ENCODE peak calls at places on chromosomes 11 and 22, in eight cellular contexts. D, B, E, F, A, O, J and C are unnamed samples. For H3K36me3 and H3K27me3, the result is how much of the 10 kb centered on the place peaks cover.

GRCh38 chr22:36773935-36774334 is 2.0 kb downstream of the IFT27 start:
- DNase-seq in J (peak), O (no peak), E (no peak), B (no peak), F (peak), A (no peak), D (peak), C (no peak)

GRCh38 chr22:49119551-49119952 is 708.1 kb downstream of the BRD1 start:
- DNase-seq in F (no peak), O (no peak), B (no peak), D (no peak), A (no peak), J (no peak), E (no peak), C (no peak)

GRCh38 chr11:124869331-124869730 is 4.1 kb downstream of the ROBO3 start:
- DNase-seq in E (no peak), O (no peak), F (no peak), J (no peak), A (no peak), B (no peak), D (no peak), C (no peak)

GRCh38 chr22:44807915-44808690 is 55.7 kb downstream of the ARHGAP8 start:
- DNase-seq in A (no peak), F (no peak), J (no peak), E (no peak), D (no peak), B (peak), O (no peak), C (no peak)

GRCh38 chr11:73982595-73982989 is at the start of gene UCP2:
- DNase-seq in J (peak), O (no peak), D (no peak), E (peak), A (peak), B (peak), F (no peak), C (peak)

GRCh38 chr11:120279490-120279889 is 39.5 kb downstream of the POU2F3 start:
- DNase-seq in O (no peak), F (no peak), A (no peak), J (no peak), D (no peak), B (no peak), E (no peak), C (no peak)

GRCh38 chr11:36213050-36213840 is 76.0 kb downstream of the COMMD9 start:
- DNase-seq in D (no peak), J (no peak), E (peak), O (no peak), B (no peak), F (no peak), A (no peak), C (no peak)

GRCh38 chr22:39635719-39636118 is 65.2 kb downstream of the CACNA1I start:
- DNase-seq in A (no peak), B (no peak), J (peak), O (no peak), D (no peak), F (no peak), E (no peak), C (no peak)

GRCh38 chr11:44600739-44601416 is 35.4 kb downstream of the CD82 start:
- DNase-seq in A (no peak), B (no peak), F (no peak), J (no peak), O (no peak), E (no peak), D (no peak), C (no peak)

GRCh38 chr11:113579292-113579940 is 104.2 kb upstream of the DRD2 start:
- DNase-seq in B (no peak), F (no peak), D (no peak), A (no peak), J (no peak), E (peak), O (no peak), C (no peak)

GRCh38 chr11:43943931-43944751 is 1.7 kb downstream of the C11orf96 start:
- DNase-seq in O (no peak), D (peak), E (peak), F (peak), B (peak), A (no peak), J (peak), C (no peak)

GRCh38 chr22:42376721-42377177 is 55.5 kb downstream of the NFAM1 start:
- DNase-seq in F (no peak), D (no peak), E (no peak), A (peak), O (no peak), J (peak), B (peak), C (no peak)

GRCh38 chr22:24138649-24139420 is 42.5 kb upstream of the SUSD2 start:
- DNase-seq in A (no peak), E (no peak), F (no peak), O (no peak), J (no peak), D (no peak), B (no peak), C (no peak)

GRCh38 chr22:44153705-44154104 is 27.0 kb upstream of the PARVG start:
- DNase-seq in O (no peak), F (no peak), A (no peak), E (no peak), B (no peak), J (no peak), D (no peak), C (no peak)

GRCh38 chr11:119531091-119531490 is 108.1 kb upstream of the THY1 start:
- DNase-seq in O (no peak), D (no peak), F (no peak), A (no peak), B (no peak), E (no peak), J (no peak), C (no peak)

GRCh38 chr11:35153280-35153679 is 14.3 kb downstream of the CD44 start:
- DNase-seq in O (no peak), E (no peak), D (no peak), B (no peak), A (no peak), F (no peak), J (peak), C (no peak)
- H3K36me3 ChIP-seq in O (under half), E (under half), D (half or more), B (under half), A (under half), F (under half), J (half or more), C (under half)

DNA sequence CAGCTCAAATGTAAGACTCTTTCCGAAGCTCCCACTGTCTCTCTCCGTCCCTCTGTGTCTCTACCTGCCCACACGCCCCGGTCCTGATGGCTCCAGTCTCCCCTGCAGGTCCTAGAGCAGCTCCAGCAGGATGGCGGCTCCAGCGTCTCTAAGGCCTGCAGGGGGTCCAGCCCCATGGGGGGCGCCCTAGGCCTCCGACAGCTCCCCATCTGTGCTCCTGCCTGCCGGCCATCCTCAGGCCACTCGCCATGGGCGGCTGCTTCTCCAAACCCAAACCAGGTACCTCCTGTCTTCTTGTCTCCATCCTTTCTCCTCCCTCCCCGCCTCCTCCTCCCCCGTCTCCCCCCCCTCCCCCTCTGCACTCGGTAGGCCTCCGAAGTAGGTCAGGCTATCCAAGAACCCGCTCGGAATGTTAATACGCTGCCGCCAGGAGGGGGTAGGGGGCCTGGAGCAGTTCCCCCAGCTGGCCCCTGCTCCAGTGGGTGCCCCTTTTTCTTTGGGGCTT is 694 bp downstream of the AIFM3 start:
- DNase-seq in O (no peak), A (no peak), F (no peak), E (peak), J (no peak), D (no peak), B (peak), C (no peak)
- H3K27me3 ChIP-seq in O (under half), A (under half), F (under half), E (under half), J (under half), D (under half), B (under half), C (under half)

DNA sequence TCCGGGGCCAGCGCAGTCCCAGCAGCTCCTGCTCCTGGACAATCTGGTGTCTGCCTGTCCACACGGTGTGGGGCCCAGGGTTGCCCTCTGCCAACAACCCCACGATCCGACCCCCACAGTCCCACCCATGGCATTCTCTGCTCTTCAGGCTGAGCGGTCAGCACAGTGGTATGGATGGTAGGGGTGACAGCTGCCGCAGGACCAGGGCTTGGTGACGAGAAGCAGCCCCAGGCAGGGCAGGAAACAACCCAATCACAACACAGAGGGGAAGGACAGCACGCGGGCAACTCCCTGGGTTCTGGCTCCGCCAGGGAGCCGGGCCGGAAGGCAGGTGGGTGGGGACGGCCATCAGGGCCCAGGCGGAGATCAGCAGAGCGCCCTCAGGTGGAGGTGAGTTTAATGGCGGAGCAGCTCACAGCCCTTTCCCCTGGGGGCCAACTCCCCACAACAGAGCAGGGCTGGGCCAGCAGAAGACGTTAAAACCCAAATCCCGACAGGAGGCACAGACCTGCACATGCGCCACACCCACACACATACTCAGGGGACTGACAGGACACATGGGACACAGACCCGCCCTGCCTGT is 5.3 kb upstream of the CHADL start:
- DNase-seq in D (no peak), B (peak), E (peak), J (no peak), O (no peak), A (no peak), F (no peak), C (no peak)
- H3K36me3 ChIP-seq in D (under half), B (under half), E (under half), J (under half), O (under half), A (under half), F (under half), C (under half)

DNA sequence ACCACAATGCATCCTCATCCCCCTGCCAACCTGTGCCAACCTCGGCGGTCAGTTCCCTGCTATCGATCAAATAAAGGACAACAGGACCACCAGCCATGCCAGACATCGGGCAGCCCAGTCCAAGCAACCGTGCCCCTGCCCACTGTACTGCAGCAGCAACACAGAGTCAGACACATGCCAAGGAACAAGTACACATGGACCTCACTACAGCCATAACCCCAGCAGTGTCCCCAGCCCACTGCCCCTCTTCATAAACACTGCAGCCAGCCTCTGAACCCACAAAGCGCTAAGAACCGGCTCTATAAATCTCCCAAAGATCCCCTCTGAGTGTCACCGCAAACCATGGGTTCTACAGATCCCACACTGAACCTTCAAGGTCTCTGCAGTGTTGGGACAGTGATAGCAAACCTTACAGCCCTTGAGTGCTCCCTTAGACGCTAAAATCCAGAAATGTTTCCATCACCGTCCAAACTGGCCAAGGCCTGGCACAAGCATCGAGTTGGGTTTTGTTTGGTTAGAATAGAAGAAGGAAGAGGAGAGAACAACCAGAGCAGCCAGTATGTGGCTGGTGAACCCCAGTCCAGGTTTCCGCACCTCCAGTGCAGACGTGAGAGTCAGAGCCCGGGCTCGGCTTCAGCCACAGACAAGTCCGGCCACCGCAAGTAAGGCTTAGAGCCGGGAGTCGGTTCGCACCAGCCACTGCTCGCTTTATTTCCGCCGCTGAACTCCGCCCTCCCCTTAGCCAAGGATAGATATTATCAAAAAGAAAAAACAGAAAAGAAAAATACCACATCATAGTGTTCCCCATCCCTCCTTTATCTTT is 7.9 kb downstream of the PAX6 start:
- DNase-seq in A (no peak), E (peak), B (no peak), J (no peak), F (no peak), O (no peak), D (no peak), C (no peak)
- H3K27me3 ChIP-seq in A (half or more), E (half or more), B (half or more), J (half or more), F (half or more), O (half or more), D (half or more), C (half or more)

GRCh38 chr22:38136607-38137006 is 26.1 kb upstream of the BAIAP2L2 start:
- DNase-seq in E (no peak), D (no peak), A (no peak), O (no peak), B (no peak), J (peak), F (no peak), C (no peak)
- H3K36me3 ChIP-seq in E (under half), D (under half), A (under half), O (under half), B (under half), J (under half), F (under half), C (under half)

GRCh38 chr11:68847395-68847794 is 5.7 kb upstream of the CPT1A start:
- DNase-seq in O (no peak), A (no peak), F (no peak), J (no peak), B (no peak), D (no peak), E (no peak), C (no peak)

GRCh38 chr11:68845351-68846002 is 3.8 kb upstream of the CPT1A start:
- DNase-seq in J (no peak), O (no peak), F (no peak), D (no peak), B (no peak), E (no peak), A (no peak), C (no peak)

GRCh38 chr11:68844376-68844775 is 2.7 kb upstream of the CPT1A start:
- DNase-seq in E (no peak), D (no peak), J (no peak), F (no peak), B (no peak), O (no peak), A (no peak), C (no peak)

GRCh38 chr11:68844801-68845200 is 3.1 kb upstream of the CPT1A start:
- DNase-seq in D (no peak), O (no peak), E (no peak), B (no peak), F (no peak), J (no peak), A (no peak), C (no peak)

DNA sequence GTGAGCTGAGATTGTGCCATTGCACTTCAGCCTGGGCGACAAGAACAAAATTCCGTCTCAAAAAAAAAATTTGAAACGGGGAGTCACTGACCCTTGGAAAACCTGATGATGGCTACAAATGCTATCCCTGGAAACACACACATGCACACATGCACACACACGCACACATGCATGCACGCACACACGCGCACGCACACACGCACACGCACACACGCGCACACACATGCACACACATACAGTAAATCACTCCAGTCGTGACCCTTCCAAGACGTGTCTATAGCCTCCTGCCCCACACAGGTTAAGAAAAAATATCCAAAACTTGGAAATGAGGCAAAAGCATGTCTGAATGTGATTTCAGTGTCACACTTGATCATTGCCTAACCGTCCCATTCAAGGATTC is 6.7 kb upstream of the CPT1A start:
- DNase-seq in D (no peak), A (no peak), O (no peak), F (no peak), B (no peak), J (no peak), E (no peak), C (no peak)
- H3K27me3 ChIP-seq in D (under half), A (under half), O (under half), F (under half), B (under half), J (under half), E (under half), C (under half)

GRCh38 chr11:64204080-64204440 is 2.5 kb upstream of the FERMT3 start:
- DNase-seq in F (no peak), E (peak), D (no peak), O (no peak), A (no peak), J (no peak), B (no peak), C (no peak)

GRCh38 chr11:64201524-64201923 is 5.0 kb upstream of the FERMT3 start:
- DNase-seq in F (no peak), A (no peak), J (no peak), D (no peak), O (no peak), B (no peak), E (no peak), C (no peak)

GRCh38 chr11:64202992-64203391 is 3.5 kb upstream of the FERMT3 start:
- DNase-seq in O (no peak), F (no peak), J (no peak), D (no peak), B (no peak), A (no peak), E (no peak), C (no peak)

GRCh38 chr11:64204464-64204989 is 2.0 kb upstream of the FERMT3 start:
- DNase-seq in O (peak), J (peak), B (peak), A (peak), F (peak), D (peak), E (no peak), C (peak)

GRCh38 chr11:64203421-64204079 is 3.0 kb upstream of the FERMT3 start:
- DNase-seq in E (peak), D (no peak), A (no peak), J (no peak), O (no peak), B (no peak), F (no peak), C (no peak)
- H3K36me3 ChIP-seq in E (under half), D (under half), A (under half), J (under half), O (under half), B (half or more), F (under half), C (half or more)

GRCh38 chr11:2149471-2150205 is 10.4 kb upstream of the IGF2 start:
- DNase-seq in O (no peak), J (no peak), F (no peak), E (peak), A (no peak), B (no peak), D (no peak), C (no peak)

GRCh38 chr11:2151500-2152257 is 9.3 kb downstream of the INS start:
- DNase-seq in D (peak), J (peak), B (peak), E (no peak), A (peak), F (peak), O (no peak), C (peak)

GRCh38 chr11:2148253-2149000 is 9.2 kb upstream of the IGF2 start:
- DNase-seq in F (no peak), J (no peak), E (no peak), O (no peak), A (no peak), D (no peak), B (no peak), C (no peak)

GRCh38 chr11:2147391-2147790 is 8.2 kb upstream of the IGF2 start:
- DNase-seq in O (no peak), F (no peak), J (no peak), A (no peak), E (peak), D (no peak), B (no peak), C (no peak)

DNA sequence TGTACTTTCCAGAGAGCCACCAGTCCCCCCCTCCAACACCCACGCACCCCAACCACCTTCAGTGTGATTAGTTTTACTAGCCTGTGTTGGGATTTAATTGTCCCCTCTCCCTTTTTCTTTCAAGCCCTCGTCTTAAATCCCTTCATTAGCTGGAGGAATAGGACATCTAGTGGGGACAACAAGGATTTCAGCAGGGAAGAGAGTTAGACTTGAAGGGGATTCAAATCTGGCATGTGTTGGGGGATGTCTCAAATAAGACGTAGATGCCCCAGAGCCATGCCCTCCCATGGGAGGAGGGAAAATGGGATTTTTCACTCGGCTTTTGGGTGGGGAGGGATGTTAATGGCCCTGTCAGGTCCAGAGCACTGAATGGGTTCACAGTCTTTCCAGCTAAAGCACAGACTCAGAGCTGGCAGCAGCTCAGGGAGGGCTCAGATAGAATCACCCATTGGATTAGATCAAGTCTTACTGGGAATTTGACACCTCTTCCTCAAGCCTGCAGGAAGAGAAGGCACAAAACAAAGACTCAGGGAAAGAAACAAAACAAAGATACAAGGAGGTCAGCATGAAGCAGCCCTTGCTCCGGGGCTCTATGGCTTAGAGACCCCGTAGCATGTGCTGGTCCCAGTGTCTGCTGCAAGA is 10.7 kb downstream of the INS start:
- DNase-seq in O (no peak), J (peak), E (no peak), B (no peak), D (peak), A (no peak), F (peak), C (no peak)
- H3K27me3 ChIP-seq in O (half or more), J (half or more), E (under half), B (half or more), D (under half), A (half or more), F (under half), C (under half)

DNA sequence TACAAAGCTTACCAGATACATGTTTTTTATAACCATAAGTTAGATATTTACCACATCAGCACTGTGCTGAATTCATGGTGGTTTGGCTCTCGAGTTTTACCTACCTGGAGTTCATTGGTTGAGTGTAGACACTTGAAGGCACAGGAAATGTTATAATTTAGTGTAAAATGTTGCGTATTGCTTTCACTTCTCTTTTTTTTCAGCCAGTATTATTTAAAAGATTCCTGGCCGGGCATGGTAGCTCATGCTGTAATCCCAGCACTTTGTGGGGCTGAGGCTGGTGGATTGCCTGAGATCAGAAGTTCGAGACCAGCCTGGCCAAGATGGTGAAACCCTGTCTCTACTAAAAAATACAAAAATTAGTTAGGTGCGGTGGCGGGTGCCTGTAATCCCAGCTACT is 53.0 kb upstream of the GRK2 start:
- DNase-seq in D (no peak), J (no peak), F (no peak), O (no peak), B (no peak), E (no peak), A (no peak), C (no peak)
- H3K36me3 ChIP-seq in D (under half), J (half or more), F (under half), O (under half), B (half or more), E (under half), A (under half), C (under half)